ENCODE peak calls at places on chromosomes 2 and 18, in four cellular contexts. X is ovary, D is left lung, Z is GM23338. H is an unnamed sample.

GRCh38 chr2:140465301-140465700 is 1665.5 kb downstream of the LRP1B start:
- DNase-seq in X (no peak), D (no peak), Z (no peak), H (no peak)

GRCh38 chr18:5630057-5630765 is 86.4 kb upstream of the EPB41L3 start:
- DNase-seq in X (peak), D (peak), Z (peak), H (no peak)

GRCh38 chr2:45153126-45153525 is 143.9 kb upstream of the SIX2 start:
- DNase-seq in X (no peak), D (no peak), Z (no peak), H (no peak)

GRCh38 chr18:36297419-36298112 is at the start of gene FHOD3:
- DNase-seq in X (peak), D (peak), Z (peak), H (no peak)

GRCh38 chr2:166335284-166335683 is 40.5 kb downstream of the SCN9A start:
- DNase-seq in X (no peak), D (no peak), Z (no peak), H (no peak)

GRCh38 chr18:12744103-12744502 is 41.3 kb downstream of the PSMG2 start:
- DNase-seq in X (no peak), D (no peak), Z (peak), H (no peak)

GRCh38 chr2:17429130-17429529 is 89.1 kb downstream of the RAD51AP2 start:
- DNase-seq in X (no peak), D (no peak), Z (no peak), H (no peak)

GRCh38 chr2:121640380-121641326 is 8.6 kb downstream of the CLASP1 start:
- DNase-seq in X (no peak), D (no peak), Z (no peak), H (no peak)

GRCh38 chr2:152549428-152549827 is 167.8 kb downstream of the PRPF40A start:
- DNase-seq in X (no peak), D (no peak), Z (no peak), H (no peak)

GRCh38 chr2:45765007-45765767 is 113.7 kb downstream of the PRKCE start:
- DNase-seq in X (no peak), D (no peak), Z (no peak), H (no peak)

GRCh38 chr18:55524353-55525123 is 63.5 kb downstream of the TCF4 start:
- DNase-seq in X (no peak), D (no peak), Z (peak), H (no peak)

GRCh38 chr2:58240938-58241755 is at the start of gene FANCL:
- DNase-seq in X (peak), D (peak), Z (peak), H (peak)

GRCh38 chr2:190791347-190791982 is 89.2 kb upstream of the GLS start:
- DNase-seq in X (no peak), D (no peak), Z (no peak), H (no peak)

GRCh38 chr2:56240210-56240609 is 56.4 kb downstream of the CCDC85A start:
- DNase-seq in X (no peak), D (no peak), Z (no peak), H (no peak)

GRCh38 chr2:19689769-19690168 is 212.0 kb downstream of the TTC32 start:
- DNase-seq in X (no peak), D (no peak), Z (no peak), H (no peak)

GRCh38 chr18:44123743-44124142 is 556.9 kb upstream of the SETBP1 start:
- DNase-seq in X (no peak), D (no peak), Z (no peak), H (no peak)

GRCh38 chr2:28359222-28360065 is 33.2 kb upstream of the FOSL2 start:
- DNase-seq in X (no peak), D (peak), Z (no peak), H (no peak)

GRCh38 chr2:160970052-160970846 is 190.0 kb upstream of the TANK start:
- DNase-seq in X (no peak), D (no peak), Z (peak), H (peak)

GRCh38 chr2:126785862-126786261 is 112.8 kb upstream of the TEX51 start:
- DNase-seq in X (no peak), D (no peak), Z (no peak), H (no peak)

GRCh38 chr2:120722603-120723421 is 12.9 kb upstream of the GLI2 start:
- DNase-seq in X (peak), D (no peak), Z (no peak), H (no peak)

GRCh38 chr2:68737717-68738116 is 3.1 kb downstream of the ARHGAP25 start:
- DNase-seq in X (no peak), D (no peak), Z (no peak), H (no peak)

GRCh38 chr2:11901351-11902069 is 155.1 kb downstream of the LPIN1 start:
- DNase-seq in X (no peak), D (no peak), Z (peak), H (no peak)

GRCh38 chr18:68604256-68604655 is 110.7 kb downstream of the TMX3 start:
- DNase-seq in X (no peak), D (no peak), Z (no peak), H (no peak)

GRCh38 chr2:73368781-73369180 is 16.9 kb upstream of the ALMS1 start:
- DNase-seq in X (no peak), D (no peak), Z (no peak), H (no peak)

GRCh38 chr18:52341617-52342381 is 1.8 kb downstream of the DCC start:
- DNase-seq in X (no peak), D (peak), Z (peak), H (no peak)

GRCh38 chr2:8296340-8296739 is 385.5 kb upstream of the ID2 start:
- DNase-seq in X (no peak), D (no peak), Z (no peak), H (no peak)

GRCh38 chr2:189347540-189347939 is 93.7 kb upstream of the WDR75 start:
- DNase-seq in X (no peak), D (no peak), Z (peak), H (no peak)

GRCh38 chr2:24048662-24049484 is 668 bp upstream of the FKBP1B start:
- DNase-seq in X (no peak), D (no peak), Z (peak), H (no peak)

GRCh38 chr2:160367887-160368286 is 125.7 kb downstream of the RBMS1 start:
- DNase-seq in X (no peak), D (no peak), Z (peak), H (no peak)

GRCh38 chr18:74774486-74774885 is 176.8 kb downstream of the ZNF407 start:
- DNase-seq in X (no peak), D (no peak), Z (no peak), H (no peak)
- H3K27ac ChIP-seq in X (no peak), D (no peak), Z (no peak), H (no peak)

GRCh38 chr2:238290079-238290478 is 1.7 kb upstream of the PER2 start:
- DNase-seq in X (peak), D (no peak), Z (peak), H (no peak)
- H3K27ac ChIP-seq in X (no peak), D (peak), Z (no peak), H (no peak)

GRCh38 chr2:237731663-237732062 is 66.9 kb upstream of the RBM44 start:
- DNase-seq in X (no peak), D (no peak), Z (no peak), H (no peak)

GRCh38 chr2:237732070-237732469 is 66.5 kb upstream of the RBM44 start:
- DNase-seq in X (no peak), D (no peak), Z (no peak), H (no peak)

GRCh38 chr2:237732790-237733349 is 65.7 kb upstream of the RBM44 start:
- DNase-seq in X (no peak), D (no peak), Z (peak), H (no peak)

GRCh38 chr2:237727363-237727762 is 71.2 kb upstream of the RBM44 start:
- DNase-seq in X (no peak), D (peak), Z (no peak), H (no peak)

DNA sequence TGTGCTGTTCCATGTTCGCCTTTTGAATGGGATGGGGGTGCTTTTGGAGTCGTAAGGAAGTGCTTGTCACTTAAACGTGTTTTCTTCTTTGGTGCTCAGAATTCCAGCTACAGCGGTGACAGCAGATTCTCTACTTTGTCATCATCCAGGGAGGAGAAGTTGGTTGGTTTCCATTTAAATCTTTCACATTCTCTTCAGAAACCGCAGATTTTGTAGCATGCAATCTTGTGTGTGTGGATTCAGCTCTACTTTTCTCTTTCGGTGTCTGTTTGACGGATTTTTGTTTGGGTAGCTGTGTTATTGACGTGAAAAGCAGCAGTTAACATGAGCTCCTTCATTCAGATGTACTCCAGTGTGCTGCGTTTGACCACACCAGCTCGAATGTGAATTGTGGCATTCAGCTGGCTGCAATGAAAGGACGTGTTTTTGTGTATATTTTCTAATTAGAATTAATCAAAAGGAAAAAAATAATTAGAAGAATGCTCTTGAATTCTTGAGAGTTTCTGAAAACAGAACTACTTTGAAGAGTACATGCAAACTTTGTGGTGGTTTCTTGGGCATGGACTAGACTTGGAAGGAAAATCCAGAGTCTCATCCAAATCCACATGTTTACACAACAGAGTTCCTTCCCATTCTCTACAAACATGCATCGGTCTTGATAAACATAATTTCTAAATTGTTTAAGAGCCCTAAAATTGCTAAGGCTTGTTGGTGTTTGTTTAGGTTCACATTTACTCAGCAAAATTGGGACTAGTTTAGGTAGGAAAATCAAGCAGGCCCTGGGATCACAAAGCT is 68.7 kb upstream of the RBM44 start:
- DNase-seq in X (no peak), D (no peak), Z (no peak), H (no peak)
- H3K27ac ChIP-seq in X (no peak), D (no peak), Z (peak), H (no peak)

GRCh38 chr18:74281639-74282358 is 10.0 kb downstream of the CYB5A start:
- DNase-seq in X (no peak), D (no peak), Z (no peak), H (no peak)
- H3K27ac ChIP-seq in X (no peak), D (peak), Z (peak), H (no peak)

GRCh38 chr2:159133795-159134194 is 152.7 kb downstream of the WDSUB1 start:
- DNase-seq in X (no peak), D (no peak), Z (no peak), H (no peak)
- H3K27ac ChIP-seq in X (no peak), D (no peak), Z (no peak), H (no peak)

GRCh38 chr2:226183550-226183949 is 616.1 kb downstream of the IRS1 start:
- DNase-seq in X (no peak), D (no peak), Z (no peak), H (no peak)

GRCh38 chr2:226184540-226184939 is 615.1 kb downstream of the IRS1 start:
- DNase-seq in X (no peak), D (no peak), Z (no peak), H (no peak)

GRCh38 chr2:226185613-226186211 is 613.9 kb downstream of the IRS1 start:
- DNase-seq in X (no peak), D (no peak), Z (no peak), H (no peak)

GRCh38 chr2:226183033-226183432 is 616.6 kb downstream of the IRS1 start:
- DNase-seq in X (no peak), D (no peak), Z (no peak), H (no peak)

GRCh38 chr2:226184940-226185575 is 614.6 kb downstream of the IRS1 start:
- DNase-seq in X (peak), D (no peak), Z (no peak), H (no peak)
- H3K27ac ChIP-seq in X (no peak), D (peak), Z (no peak), H (no peak)

DNA sequence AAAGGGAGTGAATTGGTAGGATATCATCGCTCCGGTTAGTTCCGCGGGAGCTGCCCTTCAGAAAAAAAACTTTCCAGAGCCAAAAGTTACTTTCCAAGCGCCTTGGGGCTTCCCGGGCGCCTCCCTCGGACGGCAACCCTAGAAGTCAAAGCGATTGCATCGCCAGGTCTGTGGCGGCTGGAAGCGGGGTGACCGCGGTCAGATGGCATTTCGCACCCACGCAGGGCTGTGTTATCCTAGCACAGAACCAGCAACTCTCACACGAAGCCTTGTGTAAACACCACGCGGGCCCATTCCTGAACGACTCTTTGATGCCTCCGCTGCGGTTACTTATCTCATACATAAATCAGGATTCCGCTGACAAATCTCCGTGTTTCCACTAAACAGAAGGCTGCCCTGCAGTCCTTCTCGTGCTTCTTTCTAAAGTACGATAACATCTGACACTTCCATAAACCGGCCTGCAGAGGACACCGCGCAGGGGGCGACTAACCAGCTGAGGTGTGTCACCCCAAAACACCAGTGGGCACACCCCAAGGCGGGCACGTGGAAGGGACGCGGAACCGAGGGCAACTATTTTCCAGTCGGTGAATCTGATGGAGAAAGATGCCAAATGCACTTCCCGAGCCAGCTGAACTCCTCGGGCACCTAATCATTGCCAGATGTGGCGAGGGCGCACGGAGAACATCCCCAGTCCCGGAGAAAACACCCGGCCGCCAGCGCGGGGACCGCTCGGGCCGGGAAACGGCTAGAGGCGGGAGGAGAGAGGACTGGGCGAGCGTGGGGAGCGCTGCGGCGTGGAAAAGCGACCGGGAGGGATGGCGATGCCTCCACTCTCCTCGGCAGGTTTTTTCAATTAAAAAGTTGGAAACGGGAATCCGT is 911 bp downstream of the COLEC12 start:
- DNase-seq in X (peak), D (no peak), Z (peak), H (no peak)
- H3K27ac ChIP-seq in X (no peak), D (peak), Z (no peak), H (no peak)

GRCh38 chr18:13915973-13916372 is 637 bp upstream of the MC2R start:
- DNase-seq in X (no peak), D (no peak), Z (no peak), H (no peak)
- H3K27ac ChIP-seq in X (no peak), D (no peak), Z (no peak), H (no peak)

DNA sequence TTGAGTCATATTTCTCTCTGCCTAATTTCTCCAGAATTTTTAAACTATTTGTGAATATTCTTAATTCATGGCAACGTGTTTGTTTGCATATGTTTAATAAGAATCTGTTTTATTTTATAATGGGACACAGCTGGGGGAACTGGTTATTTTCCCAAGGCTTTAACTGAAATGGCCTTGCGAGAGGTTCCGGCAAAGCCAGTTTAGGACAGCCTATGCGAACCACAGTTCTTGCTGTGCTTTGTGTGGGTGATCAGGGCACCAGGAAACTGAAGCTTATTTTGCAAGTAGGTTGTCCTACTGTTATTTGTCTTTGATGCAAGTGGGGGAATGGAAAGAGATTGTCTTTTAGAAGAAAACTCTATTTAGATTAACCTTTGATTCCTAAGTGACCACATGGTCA is 6.5 kb downstream of the ANKMY1 start:
- DNase-seq in X (no peak), D (no peak), Z (no peak), H (no peak)
- H3K27ac ChIP-seq in X (no peak), D (no peak), Z (no peak), H (no peak)

H was measured in iPS DF 6.9.